ENCODE peak calls at places on chromosomes 1 and 21, in four cellular contexts. A is OCI-M1, U is B cell, N is dorsolateral prefrontal cortex. Y is an unnamed sample.

GRCh38 chr1:79190074-79190473 is 183.5 kb upstream of the ADGRL4 start:
- DNase-seq in A (no peak), N (no peak), U (no peak), Y (no peak)

GRCh38 chr1:198175418-198176170 is 18.8 kb downstream of the NEK7 start:
- DNase-seq in A (peak), U (no peak), N (no peak), Y (no peak)

GRCh38 chr1:45340816-45341215 is 576 bp upstream of the MUTYH start:
- DNase-seq in A (peak), N (no peak), U (peak), Y (no peak)

GRCh38 chr1:21927531-21928237 is 9.4 kb downstream of the HSPG2 start:
- DNase-seq in A (no peak), N (no peak), U (no peak), Y (no peak)

GRCh38 chr21:31180256-31181088 is 142.2 kb upstream of the KRTAP19-8 start:
- DNase-seq in A (peak), U (peak), N (no peak), Y (peak)

GRCh38 chr1:7555391-7556185 is 215.5 kb upstream of the VAMP3 start:
- DNase-seq in A (no peak), U (no peak), N (no peak), Y (no peak)

GRCh38 chr1:205570796-205571537 is 60.8 kb downstream of the ELK4 start:
- DNase-seq in A (peak), N (peak), U (no peak), Y (no peak)

GRCh38 chr1:2300004-2300771 is 72.1 kb downstream of the SKI start:
- DNase-seq in A (peak), U (peak), N (no peak), Y (no peak)

GRCh38 chr1:204065174-204065985 is 7.5 kb upstream of the SOX13 start:
- DNase-seq in U (no peak), A (peak), N (peak), Y (peak)

GRCh38 chr1:202160377-202160940 is at the start of gene PTPN7:
- DNase-seq in N (no peak), U (peak), A (peak), Y (no peak)

GRCh38 chr1:164360265-164360664 is 198.7 kb upstream of the PBX1 start:
- DNase-seq in A (no peak), N (no peak), U (no peak), Y (no peak)

GRCh38 chr1:103582493-103582892 is 11.1 kb downstream of the AMY2B start:
- DNase-seq in A (no peak), U (no peak), N (no peak), Y (no peak)

GRCh38 chr1:214976665-214977064 is 105.9 kb upstream of the KCNK2 start:
- DNase-seq in A (no peak), N (no peak), U (no peak), Y (no peak)

GRCh38 chr1:209899948-209900347 is 38.1 kb upstream of the SYT14 start:
- DNase-seq in A (peak), U (no peak), N (no peak), Y (no peak)

GRCh38 chr1:48674641-48675040 is 102.0 kb downstream of the BEND5 start:
- DNase-seq in N (no peak), A (no peak), U (no peak), Y (no peak)

GRCh38 chr1:91513160-91513559 is 12.5 kb downstream of the CDC7 start:
- DNase-seq in A (no peak), U (no peak), N (no peak), Y (no peak)

GRCh38 chr1:54463259-54464030 is 57.3 kb upstream of the SSBP3 start:
- DNase-seq in U (no peak), N (no peak), A (peak), Y (no peak)

GRCh38 chr1:62849031-62849430 is 65.1 kb downstream of the ATG4C start:
- DNase-seq in U (no peak), A (peak), N (no peak), Y (no peak)

GRCh38 chr1:183264132-183264531 is 78.1 kb downstream of the LAMC2 start:
- DNase-seq in U (no peak), N (peak), A (no peak), Y (no peak)

GRCh38 chr1:222390181-222390580 is 157.7 kb downstream of the HHIPL2 start:
- DNase-seq in N (no peak), U (no peak), A (no peak), Y (no peak)

GRCh38 chr21:35375115-35375514 is 326.0 kb upstream of the RUNX1 start:
- DNase-seq in U (no peak), A (no peak), N (no peak), Y (no peak)

Y was measured in frontal cortex.